ENCODE peak calls at places on chromosomes 12 and 14, in five cellular contexts. U is WTC11, T is glutamatergic neuron, R is epithelial cell of esophagus, C is fibroblast of pulmonary artery. Q is an unnamed sample.

GRCh38 chr14:76138758-76139723 is 12.7 kb upstream of the GPATCH2L start:
- DNase-seq in C (no peak), U (peak; percentile 65), R (no peak), T (peak; percentile 38), Q (no peak)

GRCh38 chr12:84508325-84508861 is 404.2 kb downstream of the SLC6A15 start:
- DNase-seq in C (peak; percentile 67), U (no peak), R (peak; percentile 93), T (no peak), Q (peak; percentile 38)

GRCh38 chr14:88270781-88271180 is 52.3 kb downstream of the KCNK10 start:
- DNase-seq in R (no peak), T (no peak), U (peak; percentile 55), C (no peak), Q (peak; percentile 20)

GRCh38 chr14:95341564-95341963 is 21.9 kb upstream of the CLMN start:
- DNase-seq in R (no peak), C (no peak), U (no peak), T (no peak), Q (no peak)

GRCh38 chr14:104363891-104364760 is 215.4 kb upstream of the C14orf180 start:
- DNase-seq in U (no peak), T (peak; percentile 9), R (no peak), C (no peak), Q (no peak)

GRCh38 chr12:55925870-55926737 is 1.6 kb downstream of the PYM1 start:
- DNase-seq in T (no peak), R (no peak), C (no peak), U (no peak), Q (no peak)

GRCh38 chr12:49108958-49109404 is 1.7 kb downstream of the LMBR1L start:
- DNase-seq in R (no peak), U (no peak), C (peak; percentile 77), T (no peak), Q (no peak)

GRCh38 chr14:52446355-52446754 is 106.0 kb downstream of the TXNDC16 start:
- DNase-seq in R (peak; percentile 41), C (no peak), T (no peak), U (no peak), Q (no peak)

GRCh38 chr14:99718811-99719192 is 34.7 kb downstream of the CYP46A1 start:
- DNase-seq in R (no peak), U (no peak), T (no peak), C (no peak), Q (no peak)

GRCh38 chr12:26292596-26292995 is 97.2 kb downstream of the SSPN start:
- DNase-seq in R (peak; percentile 64), C (no peak), U (no peak), T (no peak), Q (no peak)

GRCh38 chr12:30043151-30043550 is 259.4 kb upstream of the TMTC1 start:
- DNase-seq in T (no peak), U (no peak), C (no peak), R (no peak), Q (no peak)

GRCh38 chr14:104394606-104394910 is 185.0 kb upstream of the C14orf180 start:
- DNase-seq in C (no peak), R (no peak), T (peak; percentile 60), U (no peak), Q (no peak)

GRCh38 chr12:124745891-124746570 is 117.6 kb downstream of the SCARB1 start:
- DNase-seq in R (peak; percentile 67), U (peak; percentile 84), C (peak; percentile 98), T (peak; percentile 78), Q (peak; percentile 69)

GRCh38 chr14:104643306-104643705 is 38.7 kb upstream of the TMEM179 start:
- DNase-seq in U (no peak), C (no peak), T (no peak), R (no peak), Q (no peak)